ENCODE peak calls at places on chromosomes 7 and 10, in nine cellular contexts. One of them, this sample, is unnamed.

GRCh38 chr7:14855033-14855794 is 47.3 kb downstream of the DGKB start:
- DNase-seq in HEK293T: no peak
- DNase-seq in stimulated activated CD4-positive, alpha-beta T cell treated with anti-CD3 and anti-CD28 coated beads, Interleukin-4, amount 100 ng/mL, for 1 hour: no peak
- DNase-seq in stomach: no peak
- DNase-seq in activated CD8-positive, alpha-beta memory T cell treated with anti-CD3 and anti-CD28 coated beads, Interleukin-2, amount 50 U/mL, for 4 hours: no peak
- DNase-seq in mucosa of descending colon: no peak
- DNase-seq in DMS153: no peak
- DNase-seq in glutamatergic neuron: no peak
- DNase-seq in AG04449: no peak
- DNase-seq in this sample: no peak

GRCh38 chr10:71740069-71740468 is 20.5 kb upstream of the C10orf105 start:
- DNase-seq in DMS153: no peak
- DNase-seq in glutamatergic neuron: no peak
- DNase-seq in stomach: no peak
- DNase-seq in stimulated activated CD4-positive, alpha-beta T cell treated with anti-CD3 and anti-CD28 coated beads, Interleukin-4, amount 100 ng/mL, for 1 hour: no peak
- DNase-seq in activated CD8-positive, alpha-beta memory T cell treated with anti-CD3 and anti-CD28 coated beads, Interleukin-2, amount 50 U/mL, for 4 hours: no peak
- DNase-seq in mucosa of descending colon: peak; percentile 40
- DNase-seq in AG04449: peak; percentile 16
- DNase-seq in HEK293T: no peak
- DNase-seq in this sample: no peak

GRCh38 chr7:20895563-20895962 is 108.9 kb upstream of the SP8 start:
- DNase-seq in stimulated activated CD4-positive, alpha-beta T cell treated with anti-CD3 and anti-CD28 coated beads, Interleukin-4, amount 100 ng/mL, for 1 hour: no peak
- DNase-seq in AG04449: no peak
- DNase-seq in HEK293T: no peak
- DNase-seq in stomach: no peak
- DNase-seq in activated CD8-positive, alpha-beta memory T cell treated with anti-CD3 and anti-CD28 coated beads, Interleukin-2, amount 50 U/mL, for 4 hours: no peak
- DNase-seq in DMS153: no peak
- DNase-seq in glutamatergic neuron: no peak
- DNase-seq in mucosa of descending colon: no peak
- DNase-seq in this sample: peak; percentile 48

GRCh38 chr7:25597881-25598456 is 369.7 kb upstream of the NPVF start:
- DNase-seq in mucosa of descending colon: no peak
- DNase-seq in DMS153: no peak
- DNase-seq in HEK293T: no peak
- DNase-seq in activated CD8-positive, alpha-beta memory T cell treated with anti-CD3 and anti-CD28 coated beads, Interleukin-2, amount 50 U/mL, for 4 hours: no peak
- DNase-seq in glutamatergic neuron: no peak
- DNase-seq in stomach: no peak
- DNase-seq in AG04449: no peak
- DNase-seq in stimulated activated CD4-positive, alpha-beta T cell treated with anti-CD3 and anti-CD28 coated beads, Interleukin-4, amount 100 ng/mL, for 1 hour: no peak
- DNase-seq in this sample: no peak

GRCh38 chr10:86349474-86349873 is 17.1 kb downstream of the GRID1 start:
- DNase-seq in HEK293T: peak; percentile 68
- DNase-seq in AG04449: no peak
- DNase-seq in DMS153: no peak
- DNase-seq in stomach: no peak
- DNase-seq in activated CD8-positive, alpha-beta memory T cell treated with anti-CD3 and anti-CD28 coated beads, Interleukin-2, amount 50 U/mL, for 4 hours: no peak
- DNase-seq in mucosa of descending colon: no peak
- DNase-seq in glutamatergic neuron: peak; percentile 59
- DNase-seq in stimulated activated CD4-positive, alpha-beta T cell treated with anti-CD3 and anti-CD28 coated beads, Interleukin-4, amount 100 ng/mL, for 1 hour: no peak
- DNase-seq in this sample: no peak

GRCh38 chr7:156156734-156157408 is 344.6 kb upstream of the SHH start:
- DNase-seq in HEK293T: peak; percentile 65
- DNase-seq in glutamatergic neuron: peak; percentile 57
- DNase-seq in DMS153: peak; percentile 10
- DNase-seq in mucosa of descending colon: peak; percentile 47
- DNase-seq in AG04449: no peak
- DNase-seq in stomach: peak; percentile 72
- DNase-seq in stimulated activated CD4-positive, alpha-beta T cell treated with anti-CD3 and anti-CD28 coated beads, Interleukin-4, amount 100 ng/mL, for 1 hour: no peak
- DNase-seq in activated CD8-positive, alpha-beta memory T cell treated with anti-CD3 and anti-CD28 coated beads, Interleukin-2, amount 50 U/mL, for 4 hours: no peak
- DNase-seq in this sample: peak; percentile 13

GRCh38 chr10:28541695-28542365 is 8.9 kb downstream of the WAC start:
- DNase-seq in DMS153: no peak
- DNase-seq in glutamatergic neuron: no peak
- DNase-seq in mucosa of descending colon: no peak
- DNase-seq in stomach: no peak
- DNase-seq in stimulated activated CD4-positive, alpha-beta T cell treated with anti-CD3 and anti-CD28 coated beads, Interleukin-4, amount 100 ng/mL, for 1 hour: no peak
- DNase-seq in HEK293T: no peak
- DNase-seq in AG04449: no peak
- DNase-seq in activated CD8-positive, alpha-beta memory T cell treated with anti-CD3 and anti-CD28 coated beads, Interleukin-2, amount 50 U/mL, for 4 hours: no peak
- DNase-seq in this sample: no peak

GRCh38 chr7:155348806-155349205 is 51.1 kb downstream of the INSIG1 start:
- DNase-seq in activated CD8-positive, alpha-beta memory T cell treated with anti-CD3 and anti-CD28 coated beads, Interleukin-2, amount 50 U/mL, for 4 hours: no peak
- DNase-seq in glutamatergic neuron: no peak
- DNase-seq in stimulated activated CD4-positive, alpha-beta T cell treated with anti-CD3 and anti-CD28 coated beads, Interleukin-4, amount 100 ng/mL, for 1 hour: no peak
- DNase-seq in HEK293T: no peak
- DNase-seq in DMS153: no peak
- DNase-seq in stomach: no peak
- DNase-seq in AG04449: no peak
- DNase-seq in mucosa of descending colon: no peak
- DNase-seq in this sample: no peak

GRCh38 chr10:48473704-48474103 is 131.2 kb downstream of the ARHGAP22 start:
- DNase-seq in DMS153: no peak
- DNase-seq in stomach: peak; percentile 21
- DNase-seq in activated CD8-positive, alpha-beta memory T cell treated with anti-CD3 and anti-CD28 coated beads, Interleukin-2, amount 50 U/mL, for 4 hours: no peak
- DNase-seq in mucosa of descending colon: no peak
- DNase-seq in stimulated activated CD4-positive, alpha-beta T cell treated with anti-CD3 and anti-CD28 coated beads, Interleukin-4, amount 100 ng/mL, for 1 hour: no peak
- DNase-seq in HEK293T: no peak
- DNase-seq in glutamatergic neuron: no peak
- DNase-seq in AG04449: no peak
- DNase-seq in this sample: peak; percentile 37

GRCh38 chr7:57641521-57642067 is 191.6 kb downstream of the ZNF716 start:
- DNase-seq in stomach: no peak
- DNase-seq in mucosa of descending colon: no peak
- DNase-seq in HEK293T: no peak
- DNase-seq in activated CD8-positive, alpha-beta memory T cell treated with anti-CD3 and anti-CD28 coated beads, Interleukin-2, amount 50 U/mL, for 4 hours: no peak
- DNase-seq in stimulated activated CD4-positive, alpha-beta T cell treated with anti-CD3 and anti-CD28 coated beads, Interleukin-4, amount 100 ng/mL, for 1 hour: no peak
- DNase-seq in DMS153: no peak
- DNase-seq in AG04449: no peak
- DNase-seq in glutamatergic neuron: no peak
- DNase-seq in this sample: no peak

GRCh38 chr10:103739039-103739764 is 116.2 kb downstream of the SH3PXD2A start:
- DNase-seq in mucosa of descending colon: no peak
- DNase-seq in DMS153: no peak
- DNase-seq in HEK293T: no peak
- DNase-seq in glutamatergic neuron: no peak
- DNase-seq in AG04449: peak; percentile 84
- DNase-seq in activated CD8-positive, alpha-beta memory T cell treated with anti-CD3 and anti-CD28 coated beads, Interleukin-2, amount 50 U/mL, for 4 hours: no peak
- DNase-seq in stomach: no peak
- DNase-seq in stimulated activated CD4-positive, alpha-beta T cell treated with anti-CD3 and anti-CD28 coated beads, Interleukin-4, amount 100 ng/mL, for 1 hour: no peak
- DNase-seq in this sample: peak; percentile 95

GRCh38 chr10:112201334-112201733 is 17.8 kb upstream of the GPAM start:
- DNase-seq in stimulated activated CD4-positive, alpha-beta T cell treated with anti-CD3 and anti-CD28 coated beads, Interleukin-4, amount 100 ng/mL, for 1 hour: no peak
- DNase-seq in mucosa of descending colon: no peak
- DNase-seq in stomach: no peak
- DNase-seq in DMS153: no peak
- DNase-seq in AG04449: no peak
- DNase-seq in HEK293T: no peak
- DNase-seq in glutamatergic neuron: no peak
- DNase-seq in activated CD8-positive, alpha-beta memory T cell treated with anti-CD3 and anti-CD28 coated beads, Interleukin-2, amount 50 U/mL, for 4 hours: no peak
- DNase-seq in this sample: no peak

GRCh38 chr7:8260871-8261707 is 878 bp downstream of the ICA1 start:
- DNase-seq in DMS153: peak; percentile 71
- DNase-seq in activated CD8-positive, alpha-beta memory T cell treated with anti-CD3 and anti-CD28 coated beads, Interleukin-2, amount 50 U/mL, for 4 hours: no peak
- DNase-seq in AG04449: no peak
- DNase-seq in stimulated activated CD4-positive, alpha-beta T cell treated with anti-CD3 and anti-CD28 coated beads, Interleukin-4, amount 100 ng/mL, for 1 hour: peak; percentile 2
- DNase-seq in HEK293T: peak; percentile 18
- DNase-seq in mucosa of descending colon: peak; percentile 76
- DNase-seq in glutamatergic neuron: peak; percentile 32
- DNase-seq in stomach: peak; percentile 67
- DNase-seq in this sample: no peak

GRCh38 chr7:91940171-91940570 is 491 bp upstream of the AKAP9 start:
- DNase-seq in stimulated activated CD4-positive, alpha-beta T cell treated with anti-CD3 and anti-CD28 coated beads, Interleukin-4, amount 100 ng/mL, for 1 hour: peak; percentile 7
- DNase-seq in mucosa of descending colon: no peak
- DNase-seq in stomach: no peak
- DNase-seq in HEK293T: peak; percentile 48
- DNase-seq in AG04449: no peak
- DNase-seq in DMS153: no peak
- DNase-seq in glutamatergic neuron: no peak
- DNase-seq in activated CD8-positive, alpha-beta memory T cell treated with anti-CD3 and anti-CD28 coated beads, Interleukin-2, amount 50 U/mL, for 4 hours: peak; percentile 24
- DNase-seq in this sample: no peak

GRCh38 chr10:21372651-21373410 is 152.7 kb downstream of the SKIDA1 start:
- DNase-seq in glutamatergic neuron: no peak
- DNase-seq in activated CD8-positive, alpha-beta memory T cell treated with anti-CD3 and anti-CD28 coated beads, Interleukin-2, amount 50 U/mL, for 4 hours: no peak
- DNase-seq in DMS153: peak; percentile 42
- DNase-seq in stomach: no peak
- DNase-seq in AG04449: peak; percentile 72
- DNase-seq in stimulated activated CD4-positive, alpha-beta T cell treated with anti-CD3 and anti-CD28 coated beads, Interleukin-4, amount 100 ng/mL, for 1 hour: peak; percentile 15
- DNase-seq in mucosa of descending colon: peak; percentile 52
- DNase-seq in HEK293T: peak; percentile 43
- DNase-seq in this sample: peak; percentile 81

GRCh38 chr7:106124176-106124575 is 12.1 kb upstream of the SYPL1 start:
- DNase-seq in AG04449: no peak
- DNase-seq in HEK293T: no peak
- DNase-seq in DMS153: no peak
- DNase-seq in glutamatergic neuron: no peak
- DNase-seq in stomach: no peak
- DNase-seq in stimulated activated CD4-positive, alpha-beta T cell treated with anti-CD3 and anti-CD28 coated beads, Interleukin-4, amount 100 ng/mL, for 1 hour: no peak
- DNase-seq in activated CD8-positive, alpha-beta memory T cell treated with anti-CD3 and anti-CD28 coated beads, Interleukin-2, amount 50 U/mL, for 4 hours: no peak
- DNase-seq in mucosa of descending colon: no peak
- DNase-seq in this sample: no peak

GRCh38 chr7:80098795-80099194 is 35.8 kb upstream of the GNAI1 start:
- DNase-seq in HEK293T: peak; percentile 15
- DNase-seq in activated CD8-positive, alpha-beta memory T cell treated with anti-CD3 and anti-CD28 coated beads, Interleukin-2, amount 50 U/mL, for 4 hours: no peak
- DNase-seq in AG04449: no peak
- DNase-seq in stomach: no peak
- DNase-seq in DMS153: no peak
- DNase-seq in glutamatergic neuron: no peak
- DNase-seq in mucosa of descending colon: no peak
- DNase-seq in stimulated activated CD4-positive, alpha-beta T cell treated with anti-CD3 and anti-CD28 coated beads, Interleukin-4, amount 100 ng/mL, for 1 hour: no peak
- DNase-seq in this sample: no peak

GRCh38 chr10:84258034-84258695 is 13.3 kb downstream of the RGR start:
- DNase-seq in AG04449: no peak
- DNase-seq in mucosa of descending colon: no peak
- DNase-seq in glutamatergic neuron: no peak
- DNase-seq in HEK293T: no peak
- DNase-seq in activated CD8-positive, alpha-beta memory T cell treated with anti-CD3 and anti-CD28 coated beads, Interleukin-2, amount 50 U/mL, for 4 hours: no peak
- DNase-seq in stimulated activated CD4-positive, alpha-beta T cell treated with anti-CD3 and anti-CD28 coated beads, Interleukin-4, amount 100 ng/mL, for 1 hour: no peak
- DNase-seq in DMS153: no peak
- DNase-seq in stomach: no peak
- DNase-seq in this sample: no peak

GRCh38 chr10:130371686-130372085 is 235.5 kb downstream of the GLRX3 start:
- DNase-seq in glutamatergic neuron: no peak
- DNase-seq in HEK293T: no peak
- DNase-seq in mucosa of descending colon: no peak
- DNase-seq in AG04449: no peak
- DNase-seq in DMS153: no peak
- DNase-seq in activated CD8-positive, alpha-beta memory T cell treated with anti-CD3 and anti-CD28 coated beads, Interleukin-2, amount 50 U/mL, for 4 hours: no peak
- DNase-seq in stimulated activated CD4-positive, alpha-beta T cell treated with anti-CD3 and anti-CD28 coated beads, Interleukin-4, amount 100 ng/mL, for 1 hour: no peak
- DNase-seq in stomach: peak; percentile 14
- DNase-seq in this sample: no peak

GRCh38 chr10:70763567-70763966 is 21.6 kb downstream of the TBATA start:
- DNase-seq in stomach: no peak
- DNase-seq in stimulated activated CD4-positive, alpha-beta T cell treated with anti-CD3 and anti-CD28 coated beads, Interleukin-4, amount 100 ng/mL, for 1 hour: no peak
- DNase-seq in HEK293T: no peak
- DNase-seq in glutamatergic neuron: peak; percentile 3
- DNase-seq in mucosa of descending colon: peak; percentile 15
- DNase-seq in AG04449: no peak
- DNase-seq in DMS153: no peak
- DNase-seq in activated CD8-positive, alpha-beta memory T cell treated with anti-CD3 and anti-CD28 coated beads, Interleukin-2, amount 50 U/mL, for 4 hours: no peak
- DNase-seq in this sample: no peak

GRCh38 chr10:78331391-78331922 is 297.8 kb downstream of the RPS24 start:
- DNase-seq in stomach: no peak
- DNase-seq in DMS153: no peak
- DNase-seq in glutamatergic neuron: no peak
- DNase-seq in stimulated activated CD4-positive, alpha-beta T cell treated with anti-CD3 and anti-CD28 coated beads, Interleukin-4, amount 100 ng/mL, for 1 hour: no peak
- DNase-seq in AG04449: no peak
- DNase-seq in mucosa of descending colon: no peak
- DNase-seq in activated CD8-positive, alpha-beta memory T cell treated with anti-CD3 and anti-CD28 coated beads, Interleukin-2, amount 50 U/mL, for 4 hours: no peak
- DNase-seq in HEK293T: no peak
- DNase-seq in this sample: peak; percentile 43

GRCh38 chr7:3134715-3135114 is 91.0 kb upstream of the CARD11 start:
- DNase-seq in mucosa of descending colon: no peak
- DNase-seq in stimulated activated CD4-positive, alpha-beta T cell treated with anti-CD3 and anti-CD28 coated beads, Interleukin-4, amount 100 ng/mL, for 1 hour: no peak
- DNase-seq in DMS153: no peak
- DNase-seq in glutamatergic neuron: no peak
- DNase-seq in HEK293T: no peak
- DNase-seq in activated CD8-positive, alpha-beta memory T cell treated with anti-CD3 and anti-CD28 coated beads, Interleukin-2, amount 50 U/mL, for 4 hours: no peak
- DNase-seq in AG04449: no peak
- DNase-seq in stomach: no peak
- DNase-seq in this sample: no peak

GRCh38 chr10:19772958-19773357 is 43.3 kb upstream of the PLXDC2 start:
- DNase-seq in glutamatergic neuron: no peak
- DNase-seq in HEK293T: no peak
- DNase-seq in stomach: no peak
- DNase-seq in stimulated activated CD4-positive, alpha-beta T cell treated with anti-CD3 and anti-CD28 coated beads, Interleukin-4, amount 100 ng/mL, for 1 hour: no peak
- DNase-seq in DMS153: no peak
- DNase-seq in AG04449: no peak
- DNase-seq in activated CD8-positive, alpha-beta memory T cell treated with anti-CD3 and anti-CD28 coated beads, Interleukin-2, amount 50 U/mL, for 4 hours: no peak
- DNase-seq in mucosa of descending colon: no peak
- DNase-seq in this sample: no peak

GRCh38 chr7:17971392-17971791 is 31.1 kb upstream of the SNX13 start:
- DNase-seq in activated CD8-positive, alpha-beta memory T cell treated with anti-CD3 and anti-CD28 coated beads, Interleukin-2, amount 50 U/mL, for 4 hours: no peak
- DNase-seq in mucosa of descending colon: no peak
- DNase-seq in AG04449: no peak
- DNase-seq in glutamatergic neuron: no peak
- DNase-seq in HEK293T: no peak
- DNase-seq in stimulated activated CD4-positive, alpha-beta T cell treated with anti-CD3 and anti-CD28 coated beads, Interleukin-4, amount 100 ng/mL, for 1 hour: no peak
- DNase-seq in DMS153: no peak
- DNase-seq in stomach: no peak
- DNase-seq in this sample: no peak

GRCh38 chr10:17094844-17095243 is 34.8 kb downstream of the CUBN start:
- DNase-seq in mucosa of descending colon: no peak
- DNase-seq in activated CD8-positive, alpha-beta memory T cell treated with anti-CD3 and anti-CD28 coated beads, Interleukin-2, amount 50 U/mL, for 4 hours: no peak
- DNase-seq in stimulated activated CD4-positive, alpha-beta T cell treated with anti-CD3 and anti-CD28 coated beads, Interleukin-4, amount 100 ng/mL, for 1 hour: no peak
- DNase-seq in glutamatergic neuron: no peak
- DNase-seq in HEK293T: no peak
- DNase-seq in AG04449: no peak
- DNase-seq in stomach: no peak
- DNase-seq in DMS153: no peak
- DNase-seq in this sample: no peak

GRCh38 chr10:31262672-31263071 is 56.3 kb upstream of the ZEB1 start:
- DNase-seq in glutamatergic neuron: no peak
- DNase-seq in HEK293T: no peak
- DNase-seq in stomach: no peak
- DNase-seq in DMS153: no peak
- DNase-seq in mucosa of descending colon: no peak
- DNase-seq in AG04449: peak; percentile 51
- DNase-seq in activated CD8-positive, alpha-beta memory T cell treated with anti-CD3 and anti-CD28 coated beads, Interleukin-2, amount 50 U/mL, for 4 hours: no peak
- DNase-seq in stimulated activated CD4-positive, alpha-beta T cell treated with anti-CD3 and anti-CD28 coated beads, Interleukin-4, amount 100 ng/mL, for 1 hour: no peak
- DNase-seq in this sample: no peak

GRCh38 chr10:79981673-79982485 is 33.0 kb upstream of the SFTPD start:
- DNase-seq in activated CD8-positive, alpha-beta memory T cell treated with anti-CD3 and anti-CD28 coated beads, Interleukin-2, amount 50 U/mL, for 4 hours: no peak
- DNase-seq in DMS153: peak; percentile 70
- DNase-seq in glutamatergic neuron: peak; percentile 67
- DNase-seq in stimulated activated CD4-positive, alpha-beta T cell treated with anti-CD3 and anti-CD28 coated beads, Interleukin-4, amount 100 ng/mL, for 1 hour: no peak
- DNase-seq in stomach: peak; percentile 72
- DNase-seq in mucosa of descending colon: peak; percentile 73
- DNase-seq in AG04449: no peak
- DNase-seq in HEK293T: no peak
- DNase-seq in this sample: peak; percentile 88

GRCh38 chr10:123429631-123430257 is 236.4 kb upstream of the GPR26 start:
- DNase-seq in glutamatergic neuron: no peak
- DNase-seq in mucosa of descending colon: no peak
- DNase-seq in DMS153: no peak
- DNase-seq in AG04449: no peak
- DNase-seq in HEK293T: no peak
- DNase-seq in stomach: no peak
- DNase-seq in stimulated activated CD4-positive, alpha-beta T cell treated with anti-CD3 and anti-CD28 coated beads, Interleukin-4, amount 100 ng/mL, for 1 hour: no peak
- DNase-seq in activated CD8-positive, alpha-beta memory T cell treated with anti-CD3 and anti-CD28 coated beads, Interleukin-2, amount 50 U/mL, for 4 hours: no peak
- DNase-seq in this sample: no peak

GRCh38 chr10:4429538-4429937 is 396.5 kb upstream of the AKR1E2 start:
- DNase-seq in HEK293T: no peak
- DNase-seq in stomach: no peak
- DNase-seq in glutamatergic neuron: no peak
- DNase-seq in mucosa of descending colon: no peak
- DNase-seq in stimulated activated CD4-positive, alpha-beta T cell treated with anti-CD3 and anti-CD28 coated beads, Interleukin-4, amount 100 ng/mL, for 1 hour: no peak
- DNase-seq in activated CD8-positive, alpha-beta memory T cell treated with anti-CD3 and anti-CD28 coated beads, Interleukin-2, amount 50 U/mL, for 4 hours: no peak
- DNase-seq in AG04449: no peak
- DNase-seq in DMS153: no peak
- DNase-seq in this sample: no peak

This sample was measured in SJSA1.